ENCODE peak calls at places on chromosomes 12 and 14, in six cellular contexts. Q is tibial nerve, P is OCI-LY7, U is esophagus squamous epithelium, O is lower leg skin, J is Peyer's patch. E is an unnamed sample.
A peak's percentile ranks its signal among the peaks of the same experiment; 100 is the strongest.

GRCh38 chr12:15682826-15683225 is 106.4 kb downstream of the EPS8 start:
- DNase-seq in U (no peak), Q (no peak), J (no peak), O (no peak), P (no peak), E (no peak)

GRCh38 chr12:100573499-100574261 is at the start of gene GAS2L3:
- DNase-seq in Q (peak; percentile 89), J (peak; percentile 92), P (peak; percentile 72), O (peak; percentile 96), U (no peak), E (peak; percentile 58)

GRCh38 chr12:45703942-45704341 is 25.6 kb upstream of the ARID2 start:
- DNase-seq in O (no peak), Q (no peak), J (no peak), U (no peak), P (no peak), E (no peak)

GRCh38 chr12:108995370-108995992 is 25.4 kb downstream of the SVOP start:
- DNase-seq in P (no peak), U (no peak), J (no peak), O (no peak), Q (no peak), E (no peak)

GRCh38 chr12:68506619-68507018 is 104.1 kb upstream of the RAP1B start:
- DNase-seq in J (no peak), Q (no peak), P (no peak), O (no peak), U (no peak), E (no peak)

GRCh38 chr14:74904623-74905503 is 18.2 kb downstream of the RPS6KL1 start:
- DNase-seq in U (no peak), Q (no peak), P (no peak), J (no peak), O (peak; percentile 81), E (no peak)

GRCh38 chr12:93603762-93604161 is 31.3 kb downstream of the SOCS2 start:
- DNase-seq in O (no peak), U (no peak), P (no peak), Q (no peak), J (no peak), E (no peak)

GRCh38 chr12:12717586-12718381 is 616 bp downstream of the CDKN1B start:
- DNase-seq in P (peak; percentile 53), J (peak; percentile 72), Q (no peak), U (no peak), O (peak; percentile 91), E (peak; percentile 32)

GRCh38 chr12:95972832-95973465 is 23.2 kb downstream of the HAL start:
- DNase-seq in J (no peak), Q (no peak), U (no peak), O (no peak), P (no peak), E (no peak)

GRCh38 chr12:75890141-75890540 is 141.4 kb downstream of the PHLDA1 start:
- DNase-seq in P (no peak), U (no peak), J (no peak), Q (no peak), O (no peak), E (no peak)

GRCh38 chr14:52351191-52351560 is 37.1 kb downstream of the PTGER2 start:
- DNase-seq in P (no peak), O (no peak), Q (no peak), J (no peak), U (no peak), E (no peak)

GRCh38 chr12:78571953-78572352 is 292.6 kb upstream of the SYT1 start:
- DNase-seq in J (no peak), U (no peak), O (no peak), Q (no peak), P (no peak), E (no peak)

GRCh38 chr12:117030187-117030896 is 68.9 kb downstream of the TESC start:
- DNase-seq in J (peak; percentile 24), P (no peak), O (peak; percentile 17), U (no peak), Q (no peak), E (no peak)

GRCh38 chr14:73924337-73924736 is 25.6 kb downstream of the FAM161B start:
- DNase-seq in Q (no peak), P (no peak), O (no peak), U (no peak), J (no peak), E (no peak)

GRCh38 chr14:39219075-39219499 is 14.6 kb upstream of the MIA2 start:
- DNase-seq in Q (no peak), P (peak; percentile 3), U (no peak), O (no peak), J (no peak), E (no peak)

GRCh38 chr14:68470361-68470760 is 322.5 kb downstream of the ZFP36L1 start:
- DNase-seq in P (no peak), U (no peak), Q (no peak), J (no peak), O (no peak), E (no peak)

GRCh38 chr12:52037248-52037861 is 13.9 kb upstream of the NR4A1 start:
- DNase-seq in P (peak; percentile 52), J (peak; percentile 69), O (peak; percentile 96), Q (no peak), U (no peak), E (peak; percentile 54)

DNA sequence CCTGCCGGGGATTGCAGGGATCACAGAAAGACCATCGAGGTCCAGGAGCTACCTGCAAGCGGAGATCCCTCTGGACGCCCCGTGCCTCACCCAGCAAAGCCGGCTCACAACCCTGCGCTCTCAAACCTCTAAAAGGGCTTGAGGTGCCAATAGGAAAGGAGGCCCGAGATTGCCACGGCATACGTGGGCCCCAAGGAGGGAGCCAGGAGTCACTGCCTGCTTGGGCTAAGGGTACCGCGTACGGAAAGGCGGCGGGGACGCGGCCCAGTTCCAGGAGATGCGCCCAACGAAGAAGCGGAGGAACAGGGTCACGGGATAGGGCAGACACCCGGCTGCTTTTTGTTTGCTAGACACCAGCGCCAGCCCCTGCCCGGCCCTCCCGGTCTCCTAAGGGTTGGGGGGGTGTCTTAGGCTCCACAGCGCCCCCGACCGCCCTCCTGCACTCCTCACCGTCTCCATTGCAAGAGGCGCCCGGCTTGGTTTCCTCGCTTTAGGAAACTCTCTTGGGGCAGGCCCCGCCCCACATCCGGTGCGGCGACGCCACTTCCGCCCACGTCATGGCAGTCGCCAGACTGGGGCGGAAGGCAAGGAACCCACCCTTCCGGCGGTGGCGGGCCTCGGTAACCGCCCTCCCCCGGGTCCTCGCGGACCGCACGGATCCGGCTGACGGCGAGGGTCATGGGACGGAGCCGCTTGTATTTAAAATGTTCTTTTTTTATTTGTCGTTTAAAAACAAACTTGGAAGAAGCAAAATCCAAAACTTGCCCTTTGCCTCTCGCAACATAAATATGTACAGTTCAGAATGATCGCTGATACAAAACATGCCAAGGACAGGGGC is at the start of gene PRKAG1:
- DNase-seq in U (peak; percentile 89), P (peak; percentile 98), Q (peak; percentile 92), J (peak; percentile 98), O (peak; percentile 99), E (peak; percentile 97)
- TF ChIP-seq CTCF in U (peak; percentile 36), P (peak; percentile 72), Q (peak; percentile 47), J (peak; percentile 36), O (no peak), E (no peak)

GRCh38 chr12:113094738-113095137 is 38.2 kb downstream of the DTX1 start:
- DNase-seq in Q (no peak), U (no peak), O (no peak), J (no peak), P (no peak), E (no peak)

GRCh38 chr12:113090740-113091139 is 34.2 kb downstream of the DTX1 start:
- DNase-seq in Q (no peak), O (no peak), P (no peak), J (no peak), U (no peak), E (no peak)

GRCh38 chr12:113091506-113091905 is 35.0 kb downstream of the DTX1 start:
- DNase-seq in U (no peak), J (no peak), O (no peak), Q (no peak), P (no peak), E (no peak)

GRCh38 chr12:113093409-113094101 is 37.0 kb downstream of the DTX1 start:
- DNase-seq in P (no peak), O (no peak), U (no peak), Q (no peak), J (no peak), E (no peak)

DNA sequence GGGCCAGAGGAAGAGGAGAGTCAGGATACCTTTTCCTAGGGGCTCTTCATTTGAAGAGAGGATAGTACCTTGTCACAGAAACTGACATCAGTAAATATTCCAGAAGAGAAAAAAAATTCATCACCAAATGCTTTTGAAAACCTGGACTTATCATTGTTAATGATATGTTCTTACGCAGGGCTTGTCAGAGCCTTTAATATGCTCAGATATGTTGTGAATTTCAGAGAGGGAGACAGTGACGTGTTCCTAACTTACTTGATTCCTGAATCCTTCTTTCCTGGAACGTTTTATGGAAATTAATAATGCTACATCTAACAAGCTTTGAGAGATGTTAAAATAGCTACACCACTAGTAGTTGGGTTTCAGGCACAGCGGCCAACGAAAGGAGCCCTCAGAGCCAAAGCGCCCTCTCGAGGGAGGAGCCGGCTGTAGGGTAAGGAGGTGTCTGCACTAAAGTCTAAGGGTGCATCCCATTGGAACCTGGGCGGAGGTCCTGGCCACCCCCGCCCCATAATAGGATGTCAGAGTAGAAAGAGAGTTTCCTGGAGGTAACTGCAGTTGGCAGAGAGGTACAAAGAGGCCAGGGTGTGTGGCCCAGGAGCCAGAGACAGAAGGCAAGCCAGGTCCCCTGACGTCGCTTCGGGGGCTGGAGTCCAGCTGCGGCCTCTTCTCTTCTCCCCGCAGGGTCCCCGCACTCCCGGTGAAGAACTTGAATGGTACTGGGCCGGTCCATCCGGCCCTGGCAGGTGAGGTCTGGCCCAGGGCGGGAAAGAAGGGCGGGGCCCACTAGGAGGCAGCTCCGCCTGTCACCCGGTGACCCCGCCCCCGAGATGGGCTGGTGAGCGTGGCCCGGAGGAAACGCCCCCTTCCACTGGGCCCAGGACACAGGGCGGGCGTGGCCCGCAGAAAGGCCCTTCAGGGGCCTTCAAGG is 36.2 kb downstream of the DTX1 start:
- DNase-seq in U (no peak), J (peak; percentile 77), O (peak; percentile 89), P (peak; percentile 68), Q (no peak), E (no peak)
- TF ChIP-seq CTCF in U (no peak), J (no peak), O (no peak), P (peak; percentile 72), Q (no peak), E (no peak)

DNA sequence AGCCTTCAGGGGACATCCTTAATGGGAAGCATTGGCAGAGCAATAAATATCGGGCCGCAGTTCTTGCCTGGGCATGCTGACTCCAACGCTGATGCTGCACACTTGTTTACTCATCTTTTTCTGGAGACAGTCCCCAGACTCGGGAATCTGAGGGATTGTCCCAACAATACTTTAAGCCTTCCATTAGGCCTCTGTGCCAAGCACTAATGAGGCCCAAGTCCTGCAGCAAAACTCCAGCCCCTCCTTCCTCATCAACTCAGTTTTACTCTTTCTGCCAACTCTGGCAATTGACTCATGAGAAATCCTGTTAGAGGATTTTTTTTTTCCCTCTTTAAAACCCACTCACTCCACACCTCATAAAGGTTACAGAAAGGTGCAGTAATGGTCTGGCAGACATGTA is 233.4 kb upstream of the PELI2 start:
- DNase-seq in J (no peak), U (no peak), Q (no peak), P (no peak), O (no peak), E (no peak)
- TF ChIP-seq CTCF in J (no peak), U (no peak), Q (no peak), P (no peak), O (no peak), E (no peak)

DNA sequence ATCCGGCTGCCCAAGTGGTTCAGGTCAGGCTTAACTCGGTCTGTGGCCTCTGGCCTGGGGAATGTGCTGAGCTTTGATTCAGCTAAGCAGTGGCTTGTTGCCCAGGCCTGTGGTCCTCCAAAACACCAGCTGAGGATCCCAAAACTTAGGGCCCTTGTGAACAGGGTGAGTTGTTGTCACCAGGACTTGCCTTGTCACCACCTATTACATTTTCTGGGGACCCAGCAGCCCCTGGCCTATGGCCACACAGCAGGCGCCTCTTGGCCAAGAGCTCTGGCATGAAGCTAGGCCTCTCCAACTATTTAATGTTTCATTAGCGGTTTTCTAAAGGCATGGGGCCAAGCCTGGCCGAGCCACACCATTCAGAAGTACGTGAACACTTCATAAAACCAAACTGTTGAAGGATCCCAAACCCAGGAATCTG is 343.7 kb downstream of the CACNA1C start:
- DNase-seq in Q (no peak), O (no peak), J (no peak), U (no peak), P (no peak), E (no peak)
- TF ChIP-seq CTCF in Q (no peak), O (no peak), J (no peak), U (no peak), P (no peak), E (no peak)